ENCODE peak calls at places on chromosome 4, in five cellular contexts. W is tibial artery, E is PC-3, G is left lung, Q is uterus. S is an unnamed sample.

GRCh38 chr4:69831646-69832325 is 28.2 kb downstream of the SULT1E1 start:
- DNase-seq in W (no peak), E (no peak), G (peak; percentile 49), Q (no peak), S (peak; percentile 50)

GRCh38 chr4:43992552-43992951 is 456.1 kb downstream of the KCTD8 start:
- DNase-seq in W (no peak), E (no peak), G (no peak), Q (no peak), S (no peak)

GRCh38 chr4:172202480-172203076 is 389.4 kb downstream of the GALNTL6 start:
- DNase-seq in W (no peak), E (peak; percentile 40), G (no peak), Q (no peak), S (no peak)

GRCh38 chr4:173005912-173006633 is 162.5 kb upstream of the GALNT7 start:
- DNase-seq in W (peak; percentile 66), E (no peak), G (no peak), Q (no peak), S (no peak)

GRCh38 chr4:155403886-155404285 is 27.1 kb upstream of the MAP9 start:
- DNase-seq in W (no peak), E (peak; percentile 71), G (no peak), Q (no peak), S (no peak)

GRCh38 chr4:156829194-156829593 is 142.4 kb downstream of the PDGFC start:
- DNase-seq in W (peak; percentile 72), E (no peak), G (no peak), Q (peak; percentile 21), S (no peak)

GRCh38 chr4:139200102-139200501 is 23.1 kb upstream of the ELF2 start:
- DNase-seq in W (no peak), E (no peak), G (no peak), Q (no peak), S (no peak)

GRCh38 chr4:152824561-152824960 is 44.8 kb downstream of the ARFIP1 start:
- DNase-seq in W (no peak), E (no peak), G (no peak), Q (no peak), S (no peak)

GRCh38 chr4:140343303-140343702 is 30.1 kb upstream of the SCOC start:
- DNase-seq in W (no peak), E (peak; percentile 33), G (peak; percentile 64), Q (no peak), S (no peak)

GRCh38 chr4:147059064-147059731 is 113.5 kb upstream of the TTC29 start:
- DNase-seq in W (no peak), E (no peak), G (no peak), Q (no peak), S (no peak)

GRCh38 chr4:173288296-173288695 is 45.9 kb downstream of the HMGB2 start:
- DNase-seq in W (peak; percentile 69), E (peak; percentile 72), G (peak; percentile 45), Q (peak; percentile 29), S (peak; percentile 68)

GRCh38 chr4:142121951-142122350 is 485.6 kb downstream of the IL15 start:
- DNase-seq in W (no peak), E (no peak), G (no peak), Q (no peak), S (no peak)

GRCh38 chr4:20026456-20026855 is 225.2 kb upstream of the SLIT2 start:
- DNase-seq in W (no peak), E (no peak), G (no peak), Q (no peak), S (no peak)

GRCh38 chr4:152696764-152697250 is 17.0 kb upstream of the TMEM154 start:
- DNase-seq in W (no peak), E (peak; percentile 82), G (no peak), Q (no peak), S (no peak)

GRCh38 chr4:140049024-140049923 is 104.7 kb downstream of the MAML3 start:
- DNase-seq in W (no peak), E (peak; percentile 62), G (peak; percentile 57), Q (peak; percentile 64), S (no peak)

GRCh38 chr4:3766791-3767561 is 791 bp downstream of the ADRA2C start:
- DNase-seq in W (peak; percentile 82), E (no peak), G (no peak), Q (peak; percentile 55), S (peak; percentile 85)

GRCh38 chr4:123783091-123783765 is 386.6 kb downstream of the SPRY1 start:
- DNase-seq in W (no peak), E (no peak), G (no peak), Q (no peak), S (no peak)

GRCh38 chr4:7434766-7435150 is at the start of gene PSAPL1:
- DNase-seq in W (no peak), E (peak; percentile 63), G (peak; percentile 72), Q (no peak), S (no peak)

GRCh38 chr4:8414377-8414776 is 26.1 kb downstream of the ACOX3 start:
- DNase-seq in W (no peak), E (peak; percentile 6), G (no peak), Q (no peak), S (no peak)

GRCh38 chr4:155042014-155042413 is 166.4 kb upstream of the NPY2R start:
- DNase-seq in W (no peak), E (no peak), G (no peak), Q (no peak), S (no peak)

GRCh38 chr4:31467781-31468180 is 747.6 kb downstream of the PCDH7 start:
- DNase-seq in W (no peak), E (peak; percentile 80), G (no peak), Q (no peak), S (no peak)

GRCh38 chr4:185730387-185730786 is 81.6 kb downstream of the SORBS2 start:
- DNase-seq in W (no peak), E (no peak), G (no peak), Q (no peak), S (no peak)

GRCh38 chr4:71235321-71236206 is 103.3 kb upstream of the SLC4A4 start:
- DNase-seq in W (no peak), E (no peak), G (no peak), Q (no peak), S (no peak)

GRCh38 chr4:16969696-16970135 is 71.3 kb upstream of the LDB2 start:
- DNase-seq in W (peak; percentile 74), E (peak; percentile 12), G (no peak), Q (peak; percentile 70), S (no peak)

GRCh38 chr4:181601118-181601517 is 642.1 kb upstream of the TENM3 start:
- DNase-seq in W (no peak), E (no peak), G (no peak), Q (no peak), S (no peak)

GRCh38 chr4:52369649-52370048 is 289.5 kb downstream of the USP46 start:
- DNase-seq in W (no peak), E (peak; percentile 57), G (no peak), Q (no peak), S (no peak)

GRCh38 chr4:102449751-102450352 is 51.3 kb upstream of the NFKB1 start:
- DNase-seq in W (no peak), E (peak; percentile 73), G (no peak), Q (no peak), S (no peak)

GRCh38 chr4:108060164-108060563 is 70.5 kb downstream of the HADH start:
- DNase-seq in W (no peak), E (peak; percentile 41), G (no peak), Q (no peak), S (no peak)

GRCh38 chr4:104531390-104531789 is 36.7 kb upstream of the CXXC4 start:
- DNase-seq in W (no peak), E (no peak), G (no peak), Q (no peak), S (no peak)

GRCh38 chr4:186078977-186079697 is 10.2 kb downstream of the TLR3 start:
- DNase-seq in W (no peak), E (peak; percentile 27), G (no peak), Q (no peak), S (no peak)

GRCh38 chr4:158776106-158776505 is 7.3 kb downstream of the FNIP2 start:
- DNase-seq in W (no peak), E (no peak), G (no peak), Q (no peak), S (no peak)

GRCh38 chr4:158775091-158775651 is 6.3 kb downstream of the FNIP2 start:
- DNase-seq in W (no peak), E (peak; percentile 40), G (no peak), Q (no peak), S (no peak)

GRCh38 chr4:158778065-158778711 is 9.4 kb downstream of the FNIP2 start:
- DNase-seq in W (no peak), E (no peak), G (no peak), Q (no peak), S (no peak)

GRCh38 chr4:158778712-158779111 is 9.9 kb downstream of the FNIP2 start:
- DNase-seq in W (no peak), E (peak; percentile 53), G (peak; percentile 57), Q (no peak), S (no peak)

GRCh38 chr4:158777423-158777822 is 8.6 kb downstream of the FNIP2 start:
- DNase-seq in W (no peak), E (no peak), G (no peak), Q (no peak), S (no peak)
- H3K4me1 ChIP-seq in W (peaks cover 25% of the 10 kb centered on the region), E (peaks cover 21% of the 10 kb centered on the region), G (peaks cover 20% of the 10 kb centered on the region), Q (no peaks in the 10 kb centered on the region), S (peaks cover 3% of the 10 kb centered on the region)

GRCh38 chr4:38224850-38225249 is 264.7 kb downstream of the PTTG2 start:
- DNase-seq in W (no peak), E (no peak), G (no peak), Q (no peak), S (no peak)

GRCh38 chr4:38226170-38226569 is 266.0 kb downstream of the PTTG2 start:
- DNase-seq in W (no peak), E (no peak), G (no peak), Q (no peak), S (no peak)

GRCh38 chr4:38223801-38224236 is 263.6 kb downstream of the PTTG2 start:
- DNase-seq in W (no peak), E (no peak), G (no peak), Q (no peak), S (no peak)

GRCh38 chr4:38223306-38223705 is 263.1 kb downstream of the PTTG2 start:
- DNase-seq in W (no peak), E (no peak), G (no peak), Q (no peak), S (no peak)
- H3K27ac ChIP-seq in W (no peak overlapping the region), E (no peak overlapping the region), G (no peak overlapping the region), Q (no peak overlapping the region), S (no peak overlapping the region)

GRCh38 chr4:2700031-2700430 is 56.1 kb downstream of the TNIP2 start:
- DNase-seq in W (no peak), E (no peak), G (no peak), Q (no peak), S (no peak)
- H3K36me3 ChIP-seq in W (peaks cover 67% of the 10 kb centered on the region), E (peaks cover 5% of the 10 kb centered on the region), G (peaks cover 99% of the 10 kb centered on the region), Q (no peaks in the 10 kb centered on the region), S (peaks cover 4% of the 10 kb centered on the region)

DNA sequence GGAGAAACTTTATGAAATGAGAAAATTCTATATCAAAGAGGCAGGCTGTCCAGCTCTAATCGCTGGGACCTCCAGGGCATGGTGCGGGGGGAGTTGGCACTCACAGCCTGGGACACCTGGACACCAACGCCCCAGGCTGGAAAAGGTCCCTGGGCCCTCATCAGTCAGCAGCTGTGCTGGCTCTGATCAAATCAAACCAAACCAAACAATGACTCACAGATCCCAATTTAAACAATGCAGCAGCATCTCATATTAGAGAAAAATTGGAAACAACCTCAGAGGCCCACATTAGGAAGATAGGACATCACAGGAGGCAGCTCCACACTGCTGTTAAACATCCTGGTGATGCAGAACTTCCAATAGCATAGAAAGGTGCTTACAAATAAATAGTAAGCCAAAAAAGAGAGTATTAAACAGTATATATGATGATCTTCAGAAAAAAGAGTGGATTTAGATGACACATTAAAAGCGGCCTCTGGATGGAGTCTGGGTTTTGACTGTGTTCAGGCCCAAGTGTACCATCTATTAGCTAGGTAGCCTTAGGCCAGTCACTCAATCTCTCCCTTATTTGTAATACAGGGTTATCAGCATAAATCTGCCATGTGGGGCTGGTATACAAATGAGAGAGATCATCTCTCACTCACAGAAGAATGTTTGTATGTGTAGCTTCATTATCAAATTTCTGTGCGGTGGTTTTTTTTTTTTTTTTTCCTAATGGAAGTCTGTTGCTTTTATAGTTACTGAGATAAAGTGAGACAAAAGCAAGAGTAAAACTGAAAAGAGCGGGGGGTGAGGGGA is 12.9 kb downstream of the SLC2A9 start:
- DNase-seq in W (no peak), E (peak; percentile 78), G (no peak), Q (no peak), S (no peak)
- H3K4me1 ChIP-seq in W (peaks cover 15% of the 10 kb centered on the region), E (peaks cover 43% of the 10 kb centered on the region), G (peaks cover 32% of the 10 kb centered on the region), Q (no peaks in the 10 kb centered on the region), S (no peaks in the 10 kb centered on the region)